ENCODE peak calls at places on chromosomes 1 and 21, in five cellular contexts. One of them, this sample, is unnamed.

GRCh38 chr1:193402032-193402431 is 215.6 kb upstream of the B3GALT2 start:
- DNase-seq in HEK293T: no peak
- DNase-seq in HCT116: no peak
- DNase-seq in WTC11: no peak
- DNase-seq in K562: no peak
- DNase-seq in this sample: no peak

GRCh38 chr1:212608956-212609700 is 567 bp downstream of the ATF3 start:
- DNase-seq in HCT116: no peak
- DNase-seq in K562: peak; percentile 67
- DNase-seq in WTC11: peak; percentile 78
- DNase-seq in HEK293T: peak; percentile 65
- DNase-seq in this sample: no peak

GRCh38 chr21:34737115-34737514 is 68.3 kb downstream of the CLIC6 start:
- DNase-seq in HEK293T: no peak
- DNase-seq in K562: no peak
- DNase-seq in WTC11: no peak
- DNase-seq in HCT116: no peak
- DNase-seq in this sample: no peak

GRCh38 chr1:226250511-226250910 is 27.0 kb downstream of the MIXL1 start:
- DNase-seq in K562: no peak
- DNase-seq in HEK293T: no peak
- DNase-seq in WTC11: no peak
- DNase-seq in HCT116: no peak
- DNase-seq in this sample: no peak

GRCh38 chr1:76547916-76548315 is 319.4 kb upstream of the ST6GALNAC5 start:
- DNase-seq in WTC11: no peak
- DNase-seq in HCT116: no peak
- DNase-seq in K562: no peak
- DNase-seq in HEK293T: no peak
- DNase-seq in this sample: no peak

GRCh38 chr1:178644308-178645120 is 80.5 kb upstream of the RALGPS2 start:
- DNase-seq in WTC11: no peak
- DNase-seq in HEK293T: no peak
- DNase-seq in K562: no peak
- DNase-seq in HCT116: no peak
- DNase-seq in this sample: no peak

GRCh38 chr1:172507741-172508140 is 25.2 kb upstream of the SUCO start:
- DNase-seq in HCT116: no peak
- DNase-seq in K562: no peak
- DNase-seq in HEK293T: no peak
- DNase-seq in WTC11: no peak
- DNase-seq in this sample: no peak

GRCh38 chr1:5953386-5953785 is 38.8 kb downstream of the NPHP4 start:
- DNase-seq in HCT116: no peak
- DNase-seq in K562: no peak
- DNase-seq in HEK293T: no peak
- DNase-seq in WTC11: no peak
- DNase-seq in this sample: no peak

GRCh38 chr1:85677656-85678055 is 30.6 kb downstream of the ZNHIT6 start:
- DNase-seq in HEK293T: no peak
- DNase-seq in WTC11: no peak
- DNase-seq in K562: no peak
- DNase-seq in HCT116: no peak
- DNase-seq in this sample: no peak

GRCh38 chr1:93694833-93695232 is 13.2 kb upstream of the BCAR3 start:
- DNase-seq in K562: no peak
- DNase-seq in HCT116: no peak
- DNase-seq in WTC11: no peak
- DNase-seq in HEK293T: no peak
- DNase-seq in this sample: no peak
- TF ChIP-seq SP1 in K562: no peak
- TF ChIP-seq SP1 in HCT116: no peak
- TF ChIP-seq SP1 in WTC11: no peak
- TF ChIP-seq SP1 in HEK293T: no peak
- TF ChIP-seq SP1 in this sample: no peak

GRCh38 chr1:108556079-108556478 is 3.8 kb upstream of the EEIG2 start:
- DNase-seq in HCT116: no peak
- DNase-seq in WTC11: no peak
- DNase-seq in HEK293T: no peak
- DNase-seq in K562: no peak
- DNase-seq in this sample: no peak

GRCh38 chr1:108557311-108557710 is 2.6 kb upstream of the EEIG2 start:
- DNase-seq in WTC11: no peak
- DNase-seq in K562: no peak
- DNase-seq in HEK293T: no peak
- DNase-seq in HCT116: no peak
- DNase-seq in this sample: no peak

GRCh38 chr1:108553910-108554309 is 6.0 kb upstream of the EEIG2 start:
- DNase-seq in HCT116: no peak
- DNase-seq in K562: no peak
- DNase-seq in WTC11: no peak
- DNase-seq in HEK293T: no peak
- DNase-seq in this sample: no peak

GRCh38 chr1:108554682-108555081 is 5.2 kb upstream of the EEIG2 start:
- DNase-seq in WTC11: no peak
- DNase-seq in HEK293T: no peak
- DNase-seq in HCT116: no peak
- DNase-seq in K562: no peak
- DNase-seq in this sample: no peak

GRCh38 chr1:108556501-108556900 is 3.4 kb upstream of the EEIG2 start:
- DNase-seq in WTC11: no peak
- DNase-seq in K562: no peak
- DNase-seq in HCT116: no peak
- DNase-seq in HEK293T: no peak
- DNase-seq in this sample: no peak
- TF ChIP-seq SP1 in WTC11: no peak
- TF ChIP-seq SP1 in K562: no peak
- TF ChIP-seq SP1 in HCT116: no peak
- TF ChIP-seq SP1 in HEK293T: no peak
- TF ChIP-seq SP1 in this sample: no peak

GRCh38 chr1:25834894-25835293 is 15.1 kb downstream of the MTFR1L start:
- DNase-seq in HEK293T: no peak
- DNase-seq in K562: no peak
- DNase-seq in WTC11: no peak
- DNase-seq in HCT116: no peak
- DNase-seq in this sample: no peak
- TF ChIP-seq SP1 in HEK293T: no peak
- TF ChIP-seq SP1 in K562: no peak
- TF ChIP-seq SP1 in WTC11: no peak
- TF ChIP-seq SP1 in HCT116: no peak
- TF ChIP-seq SP1 in this sample: no peak

GRCh38 chr1:2962946-2963345 is 58.3 kb upstream of the ACTRT2 start:
- DNase-seq in HCT116: no peak
- DNase-seq in K562: no peak
- DNase-seq in HEK293T: no peak
- DNase-seq in WTC11: no peak
- DNase-seq in this sample: no peak

GRCh38 chr1:2962061-2962460 is 59.2 kb upstream of the ACTRT2 start:
- DNase-seq in HEK293T: no peak
- DNase-seq in WTC11: no peak
- DNase-seq in K562: no peak
- DNase-seq in HCT116: no peak
- DNase-seq in this sample: no peak

GRCh38 chr1:2961661-2962060 is 59.6 kb upstream of the ACTRT2 start:
- DNase-seq in HEK293T: no peak
- DNase-seq in HCT116: no peak
- DNase-seq in WTC11: no peak
- DNase-seq in K562: no peak
- DNase-seq in this sample: no peak

GRCh38 chr1:2961081-2961480 is 60.2 kb upstream of the ACTRT2 start:
- DNase-seq in K562: no peak
- DNase-seq in HCT116: no peak
- DNase-seq in HEK293T: no peak
- DNase-seq in WTC11: no peak
- DNase-seq in this sample: no peak

GRCh38 chr1:2962541-2962940 is 58.7 kb upstream of the ACTRT2 start:
- DNase-seq in HEK293T: no peak
- DNase-seq in K562: no peak
- DNase-seq in HCT116: no peak
- DNase-seq in WTC11: no peak
- DNase-seq in this sample: no peak
- TF ChIP-seq SP1 in HEK293T: no peak
- TF ChIP-seq SP1 in K562: no peak
- TF ChIP-seq SP1 in HCT116: no peak
- TF ChIP-seq SP1 in WTC11: no peak
- TF ChIP-seq SP1 in this sample: no peak

GRCh38 chr21:26147535-26147934 is 23.0 kb downstream of the APP start:
- DNase-seq in WTC11: no peak
- DNase-seq in K562: no peak
- DNase-seq in HCT116: no peak
- DNase-seq in HEK293T: no peak
- DNase-seq in this sample: no peak

GRCh38 chr21:26148834-26149354 is 21.7 kb downstream of the APP start:
- DNase-seq in HCT116: no peak
- DNase-seq in WTC11: no peak
- DNase-seq in K562: no peak
- DNase-seq in HEK293T: no peak
- DNase-seq in this sample: no peak

GRCh38 chr21:26146681-26147080 is 23.9 kb downstream of the APP start:
- DNase-seq in HCT116: no peak
- DNase-seq in WTC11: no peak
- DNase-seq in K562: no peak
- DNase-seq in HEK293T: no peak
- DNase-seq in this sample: no peak

GRCh38 chr21:26144026-26144425 is 26.5 kb downstream of the APP start:
- DNase-seq in K562: no peak
- DNase-seq in HEK293T: no peak
- DNase-seq in HCT116: no peak
- DNase-seq in WTC11: no peak
- DNase-seq in this sample: no peak

DNA sequence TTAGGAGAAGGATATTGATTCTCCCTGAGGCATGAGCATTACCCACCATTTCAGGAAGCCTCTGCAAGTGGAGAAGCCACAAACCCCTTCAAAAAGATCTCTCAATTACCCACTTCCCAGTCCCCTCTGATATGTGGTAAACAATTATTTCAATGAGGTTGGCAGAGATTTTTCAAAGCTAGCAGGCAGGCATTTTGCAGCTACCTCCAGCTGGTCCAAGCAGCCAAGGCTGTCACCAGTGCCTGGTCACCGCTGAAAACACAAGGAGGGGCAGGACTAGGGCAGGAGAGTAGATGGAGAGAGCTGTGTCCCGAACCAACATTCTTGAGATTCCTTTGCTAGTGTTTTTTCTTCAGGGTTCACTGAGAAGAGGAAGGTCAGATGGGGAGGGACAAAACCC is 22.5 kb downstream of the APP start:
- DNase-seq in K562: no peak
- DNase-seq in WTC11: peak; percentile 61
- DNase-seq in HCT116: no peak
- DNase-seq in HEK293T: no peak
- DNase-seq in this sample: no peak
- TF ChIP-seq SP1 in K562: no peak
- TF ChIP-seq SP1 in WTC11: no peak
- TF ChIP-seq SP1 in HCT116: no peak
- TF ChIP-seq SP1 in HEK293T: no peak
- TF ChIP-seq SP1 in this sample: no peak

GRCh38 chr21:15051652-15052554 is 12.9 kb downstream of the NRIP1 start:
- DNase-seq in HEK293T: no peak
- DNase-seq in WTC11: no peak
- DNase-seq in K562: no peak
- DNase-seq in HCT116: no peak
- DNase-seq in this sample: no peak
- TF ChIP-seq SP1 in HEK293T: no peak
- TF ChIP-seq SP1 in WTC11: no peak
- TF ChIP-seq SP1 in K562: no peak
- TF ChIP-seq SP1 in HCT116: peak; percentile 1
- TF ChIP-seq SP1 in this sample: no peak